ENCODE peak calls at places on chromosomes 16 and 17, in five cellular contexts. N, E, B, K and P are unnamed samples.

GRCh38 chr17:17109231-17109630 is 67.0 kb downstream of the MPRIP start:
- DNase-seq in N (no peak), E (no peak), B (no peak), K (no peak), P (no peak)

GRCh38 chr17:62966426-62967110 is 533 bp downstream of the TANC2 start:
- DNase-seq in N (no peak), E (peak; percentile 26), B (no peak), K (peak; percentile 69), P (no peak)

GRCh38 chr16:8565498-8565897 is 24.8 kb downstream of the TMEM114 start:
- DNase-seq in N (no peak), E (no peak), B (no peak), K (peak; percentile 75), P (no peak)

GRCh38 chr17:76726766-76727718 is at the start of gene METTL23:
- DNase-seq in N (peak; percentile 89), E (peak; percentile 89), B (peak; percentile 68), K (peak; percentile 76), P (no peak)

GRCh38 chr16:77191259-77191969 is 424 bp downstream of the MON1B start:
- DNase-seq in N (peak; percentile 48), E (peak; percentile 65), B (no peak), K (no peak), P (no peak)

GRCh38 chr16:84657229-84657837 is 9.0 kb downstream of the KLHL36 start:
- DNase-seq in N (no peak), E (no peak), B (no peak), K (no peak), P (no peak)

GRCh38 chr17:49513044-49513395 is 17.9 kb downstream of the NGFR start:
- DNase-seq in N (no peak), E (no peak), B (no peak), K (no peak), P (no peak)

GRCh38 chr16:52528393-52529080 is 18.4 kb downstream of the TOX3 start:
- DNase-seq in N (no peak), E (no peak), B (no peak), K (no peak), P (no peak)

GRCh38 chr16:12235110-12235509 is 258.6 kb downstream of the SNX29 start:
- DNase-seq in N (no peak), E (no peak), B (no peak), K (no peak), P (no peak)

GRCh38 chr17:77619851-77620250 is 338.7 kb upstream of the TNRC6C start:
- DNase-seq in N (no peak), E (no peak), B (no peak), K (no peak), P (no peak)

GRCh38 chr16:53154513-53154912 is 99.7 kb downstream of the CHD9 start:
- DNase-seq in N (peak; percentile 5), E (no peak), B (no peak), K (no peak), P (no peak)

GRCh38 chr17:46826116-46826515 is 7.6 kb upstream of the WNT3 start:
- DNase-seq in N (no peak), E (no peak), B (no peak), K (no peak), P (no peak)

GRCh38 chr17:72376486-72377345 is 255.9 kb downstream of the SOX9 start:
- DNase-seq in N (peak; percentile 86), E (no peak), B (no peak), K (no peak), P (no peak)

GRCh38 chr16:68368602-68368944 is 57.8 kb downstream of the PRMT7 start:
- DNase-seq in N (peak; percentile 74), E (no peak), B (no peak), K (no peak), P (no peak)

GRCh38 chr17:35797918-35798317 is 2.5 kb upstream of the MMP28 start:
- DNase-seq in N (no peak), E (no peak), B (no peak), K (peak; percentile 14), P (no peak)

GRCh38 chr17:35797370-35797769 is 1.9 kb upstream of the MMP28 start:
- DNase-seq in N (no peak), E (no peak), B (no peak), K (peak; percentile 36), P (no peak)

GRCh38 chr17:35801583-35802224 is 6.3 kb upstream of the MMP28 start:
- DNase-seq in N (peak; percentile 83), E (peak; percentile 34), B (no peak), K (no peak), P (no peak)

GRCh38 chr17:35796942-35797341 is 1.5 kb upstream of the MMP28 start:
- DNase-seq in N (no peak), E (no peak), B (no peak), K (peak; percentile 2), P (no peak)

GRCh38 chr17:35799942-35800341 is 4.5 kb upstream of the MMP28 start:
- DNase-seq in N (peak; percentile 82), E (no peak), B (no peak), K (no peak), P (no peak)
- TF ChIP-seq CHD2 in N (peak; percentile 60), E (no peak), B (no peak), K (no peak), P (no peak)

GRCh38 chr16:88552166-88552565 is 18.0 kb upstream of the ZC3H18 start:
- DNase-seq in N (no peak), E (no peak), B (no peak), K (no peak), P (no peak)

GRCh38 chr16:88556294-88556988 is 13.8 kb upstream of the ZC3H18 start:
- DNase-seq in N (no peak), E (no peak), B (no peak), K (no peak), P (no peak)

GRCh38 chr16:88554711-88555264 is 15.4 kb upstream of the ZC3H18 start:
- DNase-seq in N (no peak), E (no peak), B (no peak), K (no peak), P (no peak)

GRCh38 chr16:88552815-88553214 is 17.4 kb upstream of the ZC3H18 start:
- DNase-seq in N (no peak), E (no peak), B (no peak), K (no peak), P (no peak)

DNA sequence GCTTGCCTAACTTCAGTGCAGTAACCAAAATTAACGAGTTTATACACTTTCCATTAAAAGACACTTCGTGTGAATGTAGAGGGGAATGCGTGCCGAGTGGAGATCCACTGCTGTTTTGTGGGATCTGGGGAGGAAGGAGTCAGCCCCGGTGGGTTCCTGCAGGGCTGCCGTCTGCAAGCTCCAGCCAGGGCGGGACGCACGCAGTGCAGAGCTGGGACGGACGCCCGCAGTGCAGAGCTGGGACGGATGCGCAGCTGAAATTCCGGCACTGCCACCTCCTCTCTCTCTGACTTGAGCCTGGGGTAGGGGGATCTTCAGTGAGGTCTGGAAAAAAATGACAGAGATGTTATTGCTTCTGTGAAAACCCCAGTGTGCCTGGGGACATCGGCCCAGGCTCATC is 16.5 kb upstream of the ZC3H18 start:
- DNase-seq in N (no peak), E (no peak), B (no peak), K (no peak), P (no peak)
- H2AFZ ChIP-seq in N (no peak overlapping the region), E (no peak overlapping the region), B (no peak overlapping the region), K (no peak overlapping the region), P (no peak overlapping the region)

DNA sequence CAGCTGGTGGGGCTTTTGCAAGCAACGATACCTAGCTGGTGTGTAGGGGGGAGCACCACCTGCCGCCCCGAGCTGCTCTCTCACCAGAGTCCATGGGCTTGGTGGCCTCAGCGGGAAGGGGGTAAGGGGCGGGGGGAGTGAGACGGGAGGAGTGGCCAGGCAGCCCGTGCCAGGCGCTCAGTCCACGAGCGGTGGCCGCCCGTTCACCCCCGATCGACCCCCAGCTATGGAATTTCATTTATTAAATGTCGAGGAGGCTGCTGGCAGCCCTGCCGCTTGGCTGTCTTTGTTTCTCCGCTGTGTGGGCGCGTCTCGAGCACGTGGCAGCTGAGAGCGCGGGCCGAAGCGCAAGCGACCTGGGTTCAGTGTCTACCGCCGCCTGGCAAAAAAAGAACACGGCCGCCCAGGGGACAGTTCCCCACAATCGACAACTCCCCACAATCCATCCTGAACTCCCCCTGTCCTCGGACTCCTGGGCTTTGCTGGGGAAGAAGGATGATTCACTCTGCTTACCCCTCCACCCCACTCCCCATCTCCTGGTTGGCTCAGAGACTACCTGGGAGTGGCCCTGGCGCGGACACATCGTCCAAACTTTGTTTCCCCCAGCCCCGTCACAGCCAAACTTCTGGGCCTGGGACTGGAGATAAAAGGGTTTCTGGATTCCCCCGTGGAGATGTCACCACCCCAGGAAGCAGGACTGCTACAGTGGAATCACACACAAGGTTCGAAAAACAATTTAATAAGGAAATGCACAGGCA is 1.7 kb upstream of the GIT1 start:
- DNase-seq in N (peak; percentile 83), E (peak; percentile 80), B (peak; percentile 58), K (no peak), P (no peak)
- TF ChIP-seq CHD2 in N (no peak), E (no peak), B (no peak), K (peak; percentile 8), P (peak; percentile 36)

GRCh38 chr17:81727324-81728031 is 15.4 kb downstream of the SLC25A10 start:
- DNase-seq in N (no peak), E (no peak), B (peak; percentile 95), K (no peak), P (no peak)
- H2AFZ ChIP-seq in N (no peak overlapping the region), E (peak overlapping the region; percentile 26), B (peak overlapping the region; percentile 24), K (no peak overlapping the region), P (no peak overlapping the region)

GRCh38 chr16:82263456-82264159 is 93.6 kb upstream of the MPHOSPH6 start:
- DNase-seq in N (peak; percentile 51), E (peak; percentile 78), B (peak; percentile 56), K (peak; percentile 68), P (peak; percentile 5)
- TF ChIP-seq CHD2 in N (no peak), E (no peak), B (no peak), K (no peak), P (no peak)

GRCh38 chr17:82831041-82831817 is 8.6 kb downstream of the ZNF750 start:
- DNase-seq in N (no peak), E (no peak), B (no peak), K (no peak), P (no peak)

GRCh38 chr17:82831818-82832200 is 8.0 kb downstream of the ZNF750 start:
- DNase-seq in N (no peak), E (no peak), B (no peak), K (no peak), P (no peak)

GRCh38 chr17:82832411-82832810 is 7.4 kb downstream of the ZNF750 start:
- DNase-seq in N (no peak), E (no peak), B (no peak), K (no peak), P (no peak)

GRCh38 chr17:82828875-82829487 is 10.8 kb downstream of the ZNF750 start:
- DNase-seq in N (no peak), E (no peak), B (no peak), K (no peak), P (no peak)

DNA sequence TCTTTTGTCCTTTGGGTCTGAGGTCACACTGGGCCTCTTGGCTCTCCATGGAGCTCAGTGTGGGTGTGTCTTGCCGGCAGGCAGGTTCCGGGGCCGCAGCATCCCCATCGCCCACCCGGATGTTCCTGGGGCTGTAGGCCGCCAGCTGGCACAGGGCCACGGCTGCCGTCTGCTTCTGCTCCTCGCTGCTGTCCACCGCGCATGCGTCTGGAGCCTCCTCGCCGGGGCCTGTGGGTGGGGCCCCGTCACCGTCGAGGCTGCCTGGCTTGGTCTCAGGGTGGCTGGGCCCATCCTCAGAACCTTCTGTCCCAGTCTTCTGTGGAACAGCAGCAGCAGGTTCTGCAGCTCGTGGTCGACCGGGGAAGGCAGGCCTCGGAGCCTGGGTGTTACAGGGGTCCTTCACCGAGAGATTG is 9.6 kb downstream of the ZNF750 start:
- DNase-seq in N (peak; percentile 99), E (no peak), B (no peak), K (no peak), P (no peak)
- H2AFZ ChIP-seq in N (no peak overlapping the region), E (no peak overlapping the region), B (no peak overlapping the region), K (no peak overlapping the region), P (no peak overlapping the region)